ENCODE peak calls at places on chromosomes 4 and X, in eight cellular contexts. B is ELR; V is astrocyte of the hippocampus; E is neural progenitor cell; M is CD8-positive, alpha-beta memory T cell; Z is activated CD8-positive, alpha-beta T cell treated with anti-CD3 and anti-CD28 coated beads, Interleukin-2, amount 10 ng/mL, durations not matched to agents 7 days and 5 days; F is skeletal muscle cell; I is cardiac muscle cell. K is an unnamed sample.

GRCh38 chrX:9326369-9326768 is 138.5 kb upstream of the TBL1X start:
- DNase-seq in B (peak; percentile 73), V (no peak), E (no peak), M (no peak), Z (no peak), F (no peak), I (no peak), K (no peak)

GRCh38 chrX:56796641-56797395 is 67.8 kb downstream of the NBDY start:
- DNase-seq in B (no peak), V (no peak), E (no peak), M (no peak), Z (no peak), F (no peak), I (no peak), K (no peak)

GRCh38 chr4:86443495-86443894 is 83.6 kb upstream of the MAPK10 start:
- DNase-seq in B (no peak), V (no peak), E (no peak), M (no peak), Z (no peak), F (no peak), I (no peak), K (no peak)

GRCh38 chr4:117740736-117741135 is 293.6 kb upstream of the NDST3 start:
- DNase-seq in B (no peak), V (no peak), E (no peak), M (no peak), Z (no peak), F (no peak), I (no peak), K (no peak)

GRCh38 chr4:152824561-152824960 is 44.8 kb downstream of the ARFIP1 start:
- DNase-seq in B (no peak), V (no peak), E (no peak), M (no peak), Z (no peak), F (no peak), I (no peak), K (no peak)

GRCh38 chrX:132636080-132636479 is 147.2 kb upstream of the MBNL3 start:
- DNase-seq in B (peak; percentile 0), V (no peak), E (no peak), M (no peak), Z (no peak), F (no peak), I (peak; percentile 11), K (peak; percentile 25)

GRCh38 chr4:89834486-89835209 is 2.3 kb downstream of the SNCA start:
- DNase-seq in B (no peak), V (no peak), E (no peak), M (no peak), Z (no peak), F (no peak), I (no peak), K (no peak)

GRCh38 chrX:106606583-106606982 is 5.2 kb upstream of the RADX start:
- DNase-seq in B (peak; percentile 44), V (no peak), E (no peak), M (no peak), Z (no peak), F (no peak), I (no peak), K (peak; percentile 74)

GRCh38 chr4:88177981-88178632 is 19.7 kb upstream of the ABCG2 start:
- DNase-seq in B (peak; percentile 86), V (peak; percentile 88), E (peak; percentile 67), M (no peak), Z (no peak), F (peak; percentile 35), I (peak; percentile 76), K (peak; percentile 93)

GRCh38 chr4:4519296-4519898 is 22.5 kb downstream of the STX18 start:
- DNase-seq in B (peak; percentile 55), V (peak; percentile 41), E (peak; percentile 41), M (no peak), Z (no peak), F (no peak), I (peak; percentile 38), K (peak; percentile 29)

GRCh38 chrX:50638123-50638522 is 167.5 kb upstream of the DGKK start:
- DNase-seq in B (no peak), V (peak; percentile 31), E (no peak), M (peak; percentile 43), Z (no peak), F (peak; percentile 5), I (peak; percentile 52), K (no peak)

GRCh38 chr4:184957451-184958115 is 60.7 kb upstream of the HELT start:
- DNase-seq in B (no peak), V (no peak), E (no peak), M (no peak), Z (no peak), F (no peak), I (no peak), K (no peak)

GRCh38 chr4:72323227-72323626 is 245.8 kb downstream of the ADAMTS3 start:
- DNase-seq in B (no peak), V (peak; percentile 64), E (no peak), M (no peak), Z (no peak), F (no peak), I (peak; percentile 20), K (no peak)

GRCh38 chr4:52144303-52144849 is 93.3 kb downstream of the SPATA18 start:
- DNase-seq in B (no peak), V (no peak), E (no peak), M (no peak), Z (no peak), F (no peak), I (no peak), K (no peak)

GRCh38 chrX:16310326-16310725 is 143.0 kb downstream of the MAGEB17 start:
- DNase-seq in B (no peak), V (no peak), E (no peak), M (no peak), Z (no peak), F (no peak), I (no peak), K (no peak)

GRCh38 chr4:186021461-186022167 is 47.3 kb upstream of the TLR3 start:
- DNase-seq in B (peak; percentile 29), V (peak; percentile 68), E (peak; percentile 88), M (no peak), Z (no peak), F (no peak), I (peak; percentile 66), K (peak; percentile 20)

GRCh38 chr4:26576171-26576829 is 7.6 kb upstream of the TBC1D19 start:
- DNase-seq in B (peak; percentile 53), V (peak; percentile 58), E (peak; percentile 17), M (no peak), Z (no peak), F (no peak), I (peak; percentile 65), K (no peak)

GRCh38 chrX:865422-865821 is 234.8 kb downstream of the SHOX start:
- DNase-seq in B (no peak), V (no peak), E (no peak), M (no peak), Z (no peak), F (no peak), I (no peak), K (no peak)

GRCh38 chr4:17013382-17014006 is 115.0 kb upstream of the LDB2 start:
- DNase-seq in B (peak; percentile 46), V (no peak), E (no peak), M (no peak), Z (no peak), F (peak; percentile 10), I (peak; percentile 64), K (peak; percentile 5)

GRCh38 chr4:146274774-146275173 is 60.4 kb downstream of the REELD1 start:
- DNase-seq in B (no peak), V (no peak), E (no peak), M (no peak), Z (no peak), F (no peak), I (no peak), K (no peak)

GRCh38 chrX:118355225-118355920 is 9.5 kb downstream of the WDR44 start:
- DNase-seq in B (peak; percentile 25), V (peak; percentile 9), E (no peak), M (no peak), Z (no peak), F (no peak), I (no peak), K (peak; percentile 49)

GRCh38 chr4:185849543-185850185 is 37.7 kb upstream of the SORBS2 start:
- DNase-seq in B (no peak), V (no peak), E (no peak), M (no peak), Z (no peak), F (no peak), I (peak; percentile 92), K (no peak)

GRCh38 chr4:128484896-128485295 is 197.3 kb upstream of the PGRMC2 start:
- DNase-seq in B (no peak), V (no peak), E (no peak), M (no peak), Z (no peak), F (no peak), I (no peak), K (no peak)

GRCh38 chr4:101187837-101188236 is 159.5 kb downstream of the PPP3CA start:
- DNase-seq in B (peak; percentile 34), V (no peak), E (no peak), M (no peak), Z (no peak), F (no peak), I (no peak), K (peak; percentile 38)

GRCh38 chr4:14943749-14944148 is 58.5 kb upstream of the CPEB2 start:
- DNase-seq in B (no peak), V (no peak), E (no peak), M (no peak), Z (no peak), F (no peak), I (no peak), K (no peak)

GRCh38 chrX:41405551-41405950 is 41.6 kb upstream of the NYX start:
- DNase-seq in B (no peak), V (no peak), E (no peak), M (no peak), Z (no peak), F (no peak), I (no peak), K (no peak)

GRCh38 chr4:177177446-177178160 is 132.1 kb upstream of the NEIL3 start:
- DNase-seq in B (no peak), V (peak; percentile 15), E (no peak), M (no peak), Z (no peak), F (peak; percentile 51), I (peak; percentile 68), K (no peak)

GRCh38 chr4:71241467-71242401 is 97.1 kb upstream of the SLC4A4 start:
- DNase-seq in B (no peak), V (no peak), E (no peak), M (no peak), Z (no peak), F (no peak), I (no peak), K (no peak)

GRCh38 chr4:153497988-153498967 is 32.1 kb downstream of the TMEM131L start:
- DNase-seq in B (no peak), V (peak; percentile 61), E (no peak), M (no peak), Z (no peak), F (peak; percentile 67), I (peak; percentile 86), K (no peak)

GRCh38 chrX:19272452-19272851 is 71.3 kb upstream of the PDHA1 start:
- DNase-seq in B (no peak), V (peak; percentile 37), E (no peak), M (no peak), Z (no peak), F (no peak), I (peak; percentile 2), K (no peak)

GRCh38 chr4:166091914-166092510 is 219.0 kb downstream of the TLL1 start:
- DNase-seq in B (peak; percentile 56), V (peak; percentile 55), E (peak; percentile 65), M (no peak), Z (no peak), F (peak; percentile 6), I (peak; percentile 67), K (peak; percentile 46)

GRCh38 chr4:83362492-83363329 is 28.1 kb upstream of the HPSE start:
- DNase-seq in B (peak; percentile 57), V (peak; percentile 50), E (no peak), M (no peak), Z (no peak), F (no peak), I (peak; percentile 67), K (peak; percentile 48)

K was measured in bronchial epithelial cell.